ENCODE peak calls at places on chromosomes 2 and 18, in eight cellular contexts. R is endothelial cell of umbilical vein; X is cardiac muscle cell; D is fibroblast of lung; H is stomach; B is substantia nigra; C is colonic mucosa; G is CD8-positive, alpha-beta memory T cell. W is an unnamed sample.
A peak's percentile ranks its signal among the peaks of the same experiment; 100 is the strongest.

GRCh38 chr2:72350852-72351251 is 203.2 kb upstream of the CYP26B1 start:
- DNase-seq in R (peak; percentile 31), G (no peak), H (no peak), B (no peak), D (no peak), X (no peak), C (no peak), W (no peak)

GRCh38 chr18:38329145-38329544 is 763.5 kb upstream of the CELF4 start:
- DNase-seq in X (no peak), R (no peak), B (no peak), H (no peak), D (no peak), G (no peak), C (no peak), W (no peak)

GRCh38 chr2:230358305-230358704 is 31.3 kb downstream of the SP140L start:
- DNase-seq in C (no peak), G (no peak), D (peak; percentile 14), B (no peak), H (no peak), R (peak; percentile 1), X (no peak), W (no peak)

GRCh38 chr2:207135801-207136457 is 29.8 kb downstream of the KLF7 start:
- DNase-seq in B (no peak), C (no peak), R (no peak), D (no peak), H (no peak), X (no peak), G (no peak), W (peak; percentile 47)

GRCh38 chr2:221482581-221483140 is 89.4 kb downstream of the EPHA4 start:
- DNase-seq in C (no peak), R (no peak), H (no peak), B (no peak), G (no peak), D (peak; percentile 42), X (no peak), W (no peak)

GRCh38 chr2:45458909-45459563 is 152.0 kb downstream of the SRBD1 start:
- DNase-seq in R (peak; percentile 68), G (no peak), B (no peak), C (peak; percentile 49), D (peak; percentile 60), H (peak; percentile 52), X (peak; percentile 42), W (no peak)

GRCh38 chr2:98899041-98899702 is 36.9 kb downstream of the CRACDL start:
- DNase-seq in D (no peak), R (no peak), X (no peak), G (no peak), H (no peak), C (no peak), B (no peak), W (no peak)

GRCh38 chr2:55862269-55862668 is 61.3 kb downstream of the EFEMP1 start:
- DNase-seq in B (no peak), H (no peak), D (peak; percentile 100), G (no peak), C (no peak), R (peak; percentile 78), X (no peak), W (no peak)

GRCh38 chr18:68121826-68122225 is 593.1 kb downstream of the TMX3 start:
- DNase-seq in D (peak; percentile 41), C (no peak), H (no peak), R (no peak), X (no peak), B (no peak), G (no peak), W (no peak)

GRCh38 chr2:216189410-216189809 is 80.3 kb downstream of the XRCC5 start:
- DNase-seq in D (no peak), B (no peak), H (no peak), X (no peak), G (no peak), C (no peak), R (no peak), W (no peak)
- H3K27ac ChIP-seq in D (no peak overlapping the region), B (no peak overlapping the region), H (peak overlapping the region; percentile 14), X (no peak overlapping the region), G (no peak overlapping the region), C (no peak overlapping the region), R (no peak overlapping the region), W (no peak overlapping the region)

GRCh38 chr2:177250461-177250860 is 14.1 kb downstream of the NFE2L2 start:
- DNase-seq in R (no peak), H (no peak), D (no peak), G (no peak), X (no peak), C (no peak), B (no peak), W (no peak)

GRCh38 chr2:177252808-177253531 is 11.6 kb downstream of the NFE2L2 start:
- DNase-seq in C (no peak), D (no peak), B (no peak), R (no peak), X (no peak), G (no peak), H (no peak), W (no peak)

GRCh38 chr2:177253704-177254103 is 10.8 kb downstream of the NFE2L2 start:
- DNase-seq in H (no peak), C (no peak), B (no peak), R (no peak), X (no peak), D (no peak), G (no peak), W (no peak)

GRCh38 chr2:177249038-177249437 is 15.5 kb downstream of the NFE2L2 start:
- DNase-seq in B (no peak), C (no peak), R (no peak), H (no peak), X (no peak), G (no peak), D (no peak), W (no peak)

GRCh38 chr2:177251165-177251542 is 13.4 kb downstream of the NFE2L2 start:
- DNase-seq in G (no peak), X (no peak), C (no peak), D (no peak), B (no peak), H (no peak), R (no peak), W (no peak)
- H3K27ac ChIP-seq in G (peak overlapping the region; percentile 8), X (peak overlapping the region; percentile 57), C (peak overlapping the region; percentile 68), D (peak overlapping the region; percentile 62), B (no peak overlapping the region), H (peak overlapping the region; percentile 82), R (peak overlapping the region; percentile 35), W (no peak overlapping the region)

GRCh38 chr2:130851624-130852382 is 15.1 kb downstream of the ARHGEF4 start:
- DNase-seq in B (no peak), X (no peak), R (no peak), H (no peak), G (no peak), C (no peak), D (no peak), W (no peak)
- H3K27ac ChIP-seq in B (no peak overlapping the region), X (no peak overlapping the region), R (no peak overlapping the region), H (no peak overlapping the region), G (no peak overlapping the region), C (no peak overlapping the region), D (no peak overlapping the region), W (no peak overlapping the region)

GRCh38 chr2:47249931-47250330 is 94.8 kb upstream of the STPG4 start:
- DNase-seq in G (no peak), D (no peak), B (no peak), R (no peak), C (no peak), X (no peak), H (no peak), W (no peak)

GRCh38 chr2:47250576-47251403 is 95.7 kb upstream of the STPG4 start:
- DNase-seq in H (no peak), X (no peak), C (no peak), R (no peak), D (no peak), G (no peak), B (no peak), W (no peak)

GRCh38 chr2:47249427-47249826 is 94.3 kb upstream of the STPG4 start:
- DNase-seq in D (no peak), B (no peak), G (no peak), R (no peak), H (no peak), C (no peak), X (no peak), W (no peak)

GRCh38 chr2:47253440-47253839 is 98.3 kb upstream of the STPG4 start:
- DNase-seq in H (no peak), G (no peak), B (no peak), C (no peak), D (no peak), X (no peak), R (no peak), W (no peak)

DNA sequence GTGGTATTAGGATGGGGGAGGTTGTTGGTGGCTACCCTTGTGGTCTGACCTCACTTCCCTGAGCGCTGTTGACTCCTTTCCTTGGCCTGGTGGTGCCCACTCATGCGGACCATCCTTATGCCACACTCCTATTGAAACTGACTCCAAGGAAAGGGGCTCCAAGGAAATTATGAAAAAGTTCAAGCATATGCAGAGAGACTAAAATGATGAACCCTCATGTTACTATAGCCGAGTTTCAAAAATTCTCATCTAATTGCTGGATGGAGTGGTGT is 96.2 kb upstream of the STPG4 start:
- DNase-seq in G (no peak), C (no peak), R (no peak), B (no peak), X (no peak), D (no peak), H (no peak), W (no peak)
- H3K27ac ChIP-seq in G (no peak overlapping the region), C (no peak overlapping the region), R (no peak overlapping the region), B (no peak overlapping the region), X (no peak overlapping the region), D (no peak overlapping the region), H (no peak overlapping the region), W (no peak overlapping the region)

DNA sequence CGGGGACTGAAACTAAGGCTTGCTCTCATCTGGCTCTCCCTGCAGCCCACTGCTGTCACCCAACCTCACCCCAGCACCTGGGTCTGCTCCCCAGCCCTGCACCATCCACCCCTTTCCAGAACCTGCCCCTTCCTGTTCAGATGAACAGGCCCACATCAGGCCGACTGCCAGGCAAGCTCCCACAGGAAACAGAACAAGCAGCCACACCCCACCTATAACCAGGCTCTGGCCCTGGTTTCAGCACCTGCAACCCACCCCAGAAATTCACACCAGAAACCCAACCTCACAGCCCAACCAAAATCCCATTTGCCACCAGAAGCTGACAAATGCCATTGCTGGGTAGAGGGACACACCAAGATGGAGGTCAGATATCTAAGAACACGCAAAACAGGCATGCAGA is 159.2 kb upstream of the ID2 start:
- DNase-seq in X (no peak), D (no peak), R (no peak), G (no peak), B (no peak), C (peak; percentile 48), H (no peak), W (no peak)
- H3K27ac ChIP-seq in X (no peak overlapping the region), D (no peak overlapping the region), R (no peak overlapping the region), G (peak overlapping the region; percentile 8), B (no peak overlapping the region), C (no peak overlapping the region), H (no peak overlapping the region), W (no peak overlapping the region)

W was measured in WERI-Rb-1.